ENCODE peak calls at places on chromosomes 2 and 18, in four cellular contexts. K is suprapubic skin, U is spleen, D is endothelial cell of umbilical vein. C is an unnamed sample. For H3K4me1, the result is how much of the 10 kb centered on the place peaks cover.

GRCh38 chr2:37196320-37197195 is at the start of gene CEBPZOS:
- DNase-seq in K (peak), U (peak), D (peak), C (peak)

GRCh38 chr2:201411421-201411820 is 39.8 kb downstream of the TRAK2 start:
- DNase-seq in K (no peak), U (no peak), D (no peak), C (no peak)

GRCh38 chr2:230423851-230424458 is 8.0 kb downstream of the SP100 start:
- DNase-seq in K (no peak), U (no peak), D (no peak), C (no peak)

GRCh38 chr2:217208867-217209266 is 349.0 kb upstream of the TNP1 start:
- DNase-seq in K (no peak), U (no peak), D (no peak), C (no peak)

GRCh38 chr2:7508220-7508943 is 591.2 kb downstream of the RNF144A start:
- DNase-seq in K (no peak), U (no peak), D (no peak), C (no peak)

GRCh38 chr18:23880931-23881330 is 133.6 kb upstream of the TTC39C start:
- DNase-seq in K (no peak), U (no peak), D (no peak), C (no peak)

GRCh38 chr2:28662044-28662443 is 89.6 kb upstream of the PPP1CB start:
- DNase-seq in K (no peak), U (no peak), D (no peak), C (no peak)

GRCh38 chr18:79962835-79963657 is 1.4 kb upstream of the HSBP1L1 start:
- DNase-seq in K (no peak), U (no peak), D (no peak), C (no peak)

GRCh38 chr2:196993617-196994016 is 67.1 kb upstream of the PGAP1 start:
- DNase-seq in K (no peak), U (no peak), D (no peak), C (no peak)

GRCh38 chr18:36692909-36693308 is 135.9 kb downstream of the TPGS2 start:
- DNase-seq in K (no peak), U (no peak), D (no peak), C (no peak)

GRCh38 chr2:233538741-233539140 is 27.8 kb downstream of the USP40 start:
- DNase-seq in K (no peak), U (no peak), D (no peak), C (no peak)

GRCh38 chr2:172964511-172964910 is 111.1 kb upstream of the MAP3K20 start:
- DNase-seq in K (no peak), U (no peak), D (no peak), C (no peak)

GRCh38 chr18:79575891-79576685 is 103.5 kb upstream of the CTDP1 start:
- DNase-seq in K (peak), U (peak), D (no peak), C (peak)

GRCh38 chr2:8086796-8087479 is 594.9 kb upstream of the ID2 start:
- DNase-seq in K (no peak), U (no peak), D (no peak), C (no peak)

GRCh38 chr2:37180006-37180639 is 8.3 kb downstream of the SULT6B1 start:
- DNase-seq in K (no peak), U (no peak), D (no peak), C (no peak)

GRCh38 chr18:43919565-43919964 is 642.3 kb upstream of the SYT4 start:
- DNase-seq in K (no peak), U (no peak), D (peak), C (no peak)

GRCh38 chr2:207558106-207558505 is 28.3 kb downstream of the CREB1 start:
- DNase-seq in K (no peak), U (no peak), D (no peak), C (no peak)

GRCh38 chr2:64192570-64193192 is 48.5 kb upstream of the PELI1 start:
- DNase-seq in K (no peak), U (no peak), D (no peak), C (no peak)

GRCh38 chr2:49827366-49827765 is 673.1 kb upstream of the FSHR start:
- DNase-seq in K (no peak), U (no peak), D (no peak), C (no peak)

GRCh38 chr18:79737426-79737825 is 57.8 kb downstream of the CTDP1 start:
- DNase-seq in K (no peak), U (peak), D (no peak), C (no peak)

GRCh38 chr18:33210575-33211189 is 229.8 kb downstream of the CCDC178 start:
- DNase-seq in K (no peak), U (no peak), D (peak), C (no peak)

GRCh38 chr2:104658149-104658839 is 195.6 kb upstream of the POU3F3 start:
- DNase-seq in K (peak), U (peak), D (no peak), C (no peak)

GRCh38 chr18:35444636-35445035 is 53.1 kb downstream of the INO80C start:
- DNase-seq in K (no peak), U (no peak), D (no peak), C (no peak)

GRCh38 chr2:38723173-38723572 is 28.0 kb downstream of the SRSF7 start:
- DNase-seq in K (no peak), U (no peak), D (no peak), C (no peak)

GRCh38 chr2:151774506-151774905 is 40.2 kb upstream of the NEB start:
- DNase-seq in K (no peak), U (no peak), D (peak), C (no peak)

GRCh38 chr2:151769606-151770005 is 35.3 kb upstream of the NEB start:
- DNase-seq in K (no peak), U (no peak), D (no peak), C (no peak)

GRCh38 chr2:151767536-151767935 is 33.3 kb upstream of the NEB start:
- DNase-seq in K (no peak), U (no peak), D (peak), C (no peak)

GRCh38 chr2:151771599-151772358 is 37.5 kb upstream of the NEB start:
- DNase-seq in K (no peak), U (peak), D (no peak), C (no peak)

DNA sequence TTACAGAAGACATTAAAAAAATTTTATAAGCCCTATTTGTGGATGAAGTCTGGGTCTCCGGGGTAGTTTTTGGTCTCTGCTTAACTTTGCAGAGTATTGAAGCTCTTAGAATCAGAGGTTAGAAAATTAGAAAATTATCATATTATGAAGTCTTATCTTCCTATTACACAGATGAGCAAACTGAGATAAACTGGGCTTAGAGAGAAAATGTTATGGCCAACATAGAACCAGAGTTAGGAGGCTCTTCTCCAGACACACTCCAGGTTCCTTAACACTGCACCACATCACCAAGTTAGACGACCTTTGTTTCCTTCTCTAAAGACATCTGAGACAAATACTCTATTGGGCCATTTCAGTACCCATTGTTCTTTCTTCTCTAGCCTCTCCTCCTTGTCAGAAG is 36.7 kb upstream of the NEB start:
- DNase-seq in K (no peak), U (no peak), D (no peak), C (no peak)
- H3K4me1 ChIP-seq in K (under half), U (under half), D (under half), C (under half)

DNA sequence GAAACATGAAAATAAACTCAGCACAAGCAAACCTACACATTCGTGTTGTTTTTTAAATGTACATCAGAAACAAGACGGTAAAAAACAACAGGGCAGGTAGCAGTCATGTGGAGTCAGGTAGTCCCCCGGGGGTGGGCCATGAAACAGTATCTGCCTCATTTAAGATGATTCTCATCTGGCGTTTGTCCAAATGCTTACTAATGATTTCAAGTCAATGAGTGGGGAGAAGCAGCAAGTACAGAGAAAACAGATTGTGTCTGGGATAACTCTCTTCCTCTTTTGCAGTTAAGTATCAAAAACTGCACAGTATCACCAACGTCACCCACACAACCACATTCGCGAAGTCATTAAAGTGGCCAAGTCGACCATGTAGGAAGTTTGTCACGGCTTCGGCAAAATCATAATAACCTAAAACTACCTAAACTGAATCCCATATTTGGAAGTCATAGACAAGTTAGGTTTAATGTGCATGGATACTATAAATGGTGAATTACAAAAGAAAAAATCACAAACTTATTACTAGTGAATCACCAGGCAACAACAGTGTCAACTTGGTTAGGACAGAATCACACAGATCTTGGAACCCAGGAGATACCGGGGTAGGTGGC is 1.2 kb downstream of the LAPTM4A start:
- DNase-seq in K (no peak), U (no peak), D (peak), C (no peak)
- TF ChIP-seq POLR2A in K (peak), U (peak), D (no peak), C (no peak)

GRCh38 chr2:128580988-128581848 is 262.6 kb upstream of the HS6ST1 start:
- DNase-seq in K (peak), U (no peak), D (no peak), C (peak)

GRCh38 chr2:128577141-128577930 is 258.7 kb upstream of the HS6ST1 start:
- DNase-seq in K (peak), U (no peak), D (no peak), C (no peak)

GRCh38 chr2:128578406-128579385 is 260.0 kb upstream of the HS6ST1 start:
- DNase-seq in K (no peak), U (no peak), D (no peak), C (no peak)

GRCh38 chr2:128581849-128582244 is 263.2 kb upstream of the HS6ST1 start:
- DNase-seq in K (no peak), U (no peak), D (no peak), C (peak)

DNA sequence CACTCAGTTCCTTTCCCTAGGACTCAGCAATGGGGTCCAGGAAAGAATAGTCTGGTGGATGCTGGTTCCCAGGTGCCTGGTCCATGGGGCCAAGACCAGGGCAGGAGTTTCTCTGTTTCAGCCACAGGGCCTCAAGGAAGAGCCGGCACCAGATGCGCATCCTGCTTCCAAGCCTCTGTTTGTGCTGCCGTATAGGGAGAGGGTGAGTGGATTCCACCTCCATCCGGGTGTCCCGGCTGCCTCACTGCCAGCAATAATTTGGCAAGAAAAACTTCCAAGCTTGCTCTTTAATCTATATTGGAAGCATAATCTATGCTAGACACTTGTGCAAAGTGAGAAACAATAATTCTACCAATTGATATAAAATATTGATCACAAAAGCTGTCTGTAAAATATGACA is 261.2 kb upstream of the HS6ST1 start:
- DNase-seq in K (no peak), U (no peak), D (no peak), C (no peak)
- H3K27ac ChIP-seq in K (no peak), U (no peak), D (no peak), C (no peak)

GRCh38 chr2:10327896-10328666 is 25.4 kb downstream of the HPCAL1 start:
- DNase-seq in K (no peak), U (no peak), D (no peak), C (no peak)
- H3K4me1 ChIP-seq in K (under half), U (under half), D (half or more), C (under half)

GRCh38 chr2:30230855-30231725 is at the start of gene LBH:
- DNase-seq in K (peak), U (peak), D (peak), C (peak)
- TF ChIP-seq POLR2A in K (peak), U (peak), D (peak), C (peak)

DNA sequence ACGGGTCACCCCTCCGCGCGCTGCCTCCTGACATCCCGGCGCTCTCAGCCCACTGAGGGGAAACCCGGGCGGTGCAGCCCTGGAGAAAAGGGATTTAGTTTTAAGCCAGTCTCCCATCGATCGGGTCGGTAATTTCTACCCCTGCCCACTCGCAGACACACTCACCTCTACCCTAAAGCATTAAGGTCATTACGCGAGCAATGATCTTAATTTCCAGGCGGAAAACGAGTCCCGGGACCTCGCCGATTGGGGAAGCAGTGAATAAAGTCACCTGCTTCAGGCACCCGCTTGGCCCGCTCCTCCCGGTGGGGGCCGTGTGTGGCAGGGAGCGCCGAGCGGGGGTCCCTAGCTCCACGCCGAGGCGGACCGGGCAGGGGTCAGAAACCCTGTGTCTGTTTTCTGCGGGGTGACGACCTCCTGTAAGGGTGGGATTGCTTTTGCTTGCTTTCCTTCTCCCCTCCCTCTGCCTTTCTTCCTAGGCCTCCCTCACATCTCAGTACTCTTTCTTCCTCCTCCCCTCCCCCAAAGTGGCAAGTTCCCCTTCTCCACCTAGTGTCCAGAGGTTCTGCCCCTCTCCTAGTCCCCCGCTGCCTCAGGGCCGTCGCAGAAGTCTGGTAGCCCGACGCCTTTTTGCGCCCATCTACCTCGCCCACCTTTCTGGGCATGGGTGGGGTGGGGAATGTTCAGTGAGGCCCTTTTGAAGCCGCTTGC is 142.6 kb downstream of the MEIS1 start:
- DNase-seq in K (no peak), U (no peak), D (no peak), C (no peak)
- H3K27ac ChIP-seq in K (peak), U (peak), D (no peak), C (peak)

DNA sequence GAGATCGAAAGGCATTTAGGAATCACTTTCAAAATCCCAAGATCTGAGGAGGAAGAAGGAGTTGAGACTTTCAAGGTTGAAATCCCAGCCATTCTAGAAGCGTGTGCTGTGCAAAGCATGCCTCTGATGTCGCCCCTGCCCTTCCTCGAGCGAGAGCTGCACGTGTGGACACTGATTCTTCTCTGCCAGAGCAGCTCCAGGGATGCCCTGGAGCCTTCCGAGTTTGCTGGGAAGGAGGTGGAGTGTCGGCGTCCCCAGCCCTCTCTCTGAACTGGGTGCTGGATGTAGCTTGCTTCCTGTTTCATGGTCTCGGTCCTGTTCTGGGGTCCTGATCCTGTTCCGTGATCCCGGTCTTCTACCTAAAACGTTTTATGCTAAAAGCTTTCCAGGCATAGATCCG is 76.1 kb downstream of the TWIST2 start:
- DNase-seq in K (no peak), U (peak), D (no peak), C (no peak)
- H3K4me1 ChIP-seq in K (under half), U (under half), D (under half), C (under half)

GRCh38 chr18:26864658-26865057 is 849 bp downstream of the AQP4 start:
- DNase-seq in K (no peak), U (no peak), D (no peak), C (no peak)

GRCh38 chr18:26865557-26865956 is at the start of gene AQP4:
- DNase-seq in K (no peak), U (no peak), D (no peak), C (no peak)

GRCh38 chr18:26863921-26864497 is 1.5 kb downstream of the AQP4 start:
- DNase-seq in K (no peak), U (no peak), D (no peak), C (no peak)

GRCh38 chr18:26862084-26862483 is 3.4 kb downstream of the AQP4 start:
- DNase-seq in K (no peak), U (no peak), D (no peak), C (no peak)

DNA sequence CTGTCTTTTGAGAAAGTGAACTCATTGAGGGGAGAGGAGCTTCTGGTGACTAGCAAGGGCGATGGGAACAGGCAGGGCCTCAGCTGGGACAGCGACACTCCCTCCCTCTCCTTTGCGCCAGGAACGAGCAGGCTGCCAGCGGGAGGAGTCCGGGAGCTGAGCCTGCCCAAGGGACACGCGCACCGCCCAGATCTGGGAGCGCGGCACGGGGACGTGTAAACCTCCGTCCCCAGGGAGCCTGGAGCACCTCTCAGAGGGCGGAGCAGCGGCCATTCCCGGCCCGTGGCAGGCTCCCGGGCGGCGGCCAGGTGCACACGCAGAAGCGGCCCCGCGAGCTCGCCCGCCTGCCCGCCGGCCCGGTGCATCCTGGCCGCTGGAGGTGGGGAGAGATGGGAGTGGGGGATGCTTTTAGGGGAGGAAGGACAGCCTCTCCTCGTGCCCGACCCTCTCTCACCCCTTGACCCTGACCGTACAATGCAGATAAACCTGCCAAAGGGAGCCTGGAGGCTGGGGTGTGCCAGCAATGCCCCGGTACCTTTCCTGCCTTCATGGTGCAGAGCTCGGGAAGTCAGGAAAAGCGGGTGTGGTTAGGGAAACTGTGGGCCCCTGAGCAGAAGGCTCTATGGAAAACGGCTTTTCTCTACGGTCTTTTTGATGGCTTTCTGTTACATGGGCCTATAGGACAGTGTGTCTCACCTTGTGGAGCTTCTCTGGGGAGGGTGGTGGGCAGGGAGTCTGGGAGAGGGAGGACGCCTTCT is 2.2 kb downstream of the AQP4 start:
- DNase-seq in K (no peak), U (no peak), D (no peak), C (peak)
- TF ChIP-seq POLR2A in K (no peak), U (no peak), D (no peak), C (no peak)

GRCh38 chr2:121626777-121627524 is 22.3 kb downstream of the CLASP1 start:
- DNase-seq in K (no peak), U (no peak), D (peak), C (peak)
- H3K27ac ChIP-seq in K (peak), U (peak), D (no peak), C (peak)

C was measured in breast epithelium.